ENCODE peak calls at places on chromosomes 12 and 14, in eight cellular contexts. I is AG08396; F is head of caudate nucleus; J is left lung; K is SK-MEL-5; P is activated naive CD4-positive, alpha-beta T cell treated with anti-CD3 and anti-CD28 coated beads, Interleukin-2, amount 10 ng/mL, durations not matched to agents 7 days and 5 days; C is MM.1S; O is EL. U is an unnamed sample.
A peak's percentile ranks its signal among the peaks of the same experiment; 100 is the strongest.

GRCh38 chr12:113299619-113300237 is 35.2 kb downstream of the SLC8B1 start:
- DNase-seq in I (peak; percentile 94), F (peak; percentile 69), J (peak; percentile 91), K (no peak), P (no peak), C (no peak), O (peak; percentile 87), U (peak; percentile 58)

GRCh38 chr14:22505751-22506710 is 83.0 kb downstream of the DAD1 start:
- DNase-seq in I (no peak), F (no peak), J (no peak), K (no peak), P (no peak), C (no peak), O (peak; percentile 3), U (no peak)

GRCh38 chr12:15446798-15447197 is 124.5 kb downstream of the PTPRO start:
- DNase-seq in I (peak; percentile 5), F (no peak), J (no peak), K (no peak), P (no peak), C (no peak), O (no peak), U (no peak)

GRCh38 chr12:29569392-29569791 is 71.9 kb upstream of the OVCH1 start:
- DNase-seq in I (no peak), F (no peak), J (no peak), K (no peak), P (no peak), C (no peak), O (no peak), U (peak; percentile 24)

GRCh38 chr12:17334784-17335183 is 728.8 kb upstream of the LMO3 start:
- DNase-seq in I (no peak), F (no peak), J (no peak), K (no peak), P (no peak), C (no peak), O (no peak), U (no peak)

GRCh38 chr14:84098261-84098660 is 1431.7 kb upstream of the FLRT2 start:
- DNase-seq in I (no peak), F (no peak), J (no peak), K (no peak), P (no peak), C (no peak), O (no peak), U (no peak)

GRCh38 chr12:27293463-27293862 is 39.2 kb upstream of the BMAL2 start:
- DNase-seq in I (peak; percentile 8), F (no peak), J (no peak), K (no peak), P (no peak), C (no peak), O (no peak), U (peak; percentile 62)

GRCh38 chr12:122849352-122850047 is 14.2 kb downstream of the HIP1R start:
- DNase-seq in I (no peak), F (peak; percentile 67), J (no peak), K (no peak), P (no peak), C (no peak), O (no peak), U (no peak)

GRCh38 chr14:66381765-66382164 is 104.4 kb upstream of the CCDC196 start:
- DNase-seq in I (no peak), F (no peak), J (no peak), K (no peak), P (no peak), C (no peak), O (no peak), U (no peak)

GRCh38 chr12:2750185-2750584 is 44.6 kb upstream of the FKBP4 start:
- DNase-seq in I (no peak), F (no peak), J (no peak), K (no peak), P (no peak), C (no peak), O (no peak), U (no peak)

GRCh38 chr12:9091933-9092598 is 23.7 kb downstream of the A2M start:
- DNase-seq in I (no peak), F (no peak), J (no peak), K (no peak), P (no peak), C (no peak), O (no peak), U (no peak)

GRCh38 chr14:61701946-61702345 is 6.6 kb downstream of the HIF1A start:
- DNase-seq in I (no peak), F (no peak), J (no peak), K (no peak), P (no peak), C (no peak), O (no peak), U (no peak)

GRCh38 chr14:83826838-83827237 is 1703.1 kb upstream of the FLRT2 start:
- DNase-seq in I (no peak), F (no peak), J (no peak), K (peak; percentile 70), P (no peak), C (no peak), O (peak; percentile 58), U (no peak)

GRCh38 chr14:91350813-91351507 is 66.7 kb downstream of the CCDC88C start:
- DNase-seq in I (no peak), F (no peak), J (no peak), K (no peak), P (peak; percentile 83), C (peak; percentile 88), O (no peak), U (no peak)

GRCh38 chr14:104753528-104754212 is 723 bp downstream of the SIVA1 start:
- DNase-seq in I (no peak), F (no peak), J (peak; percentile 86), K (no peak), P (peak; percentile 45), C (no peak), O (no peak), U (peak; percentile 17)

GRCh38 chr12:89051065-89051677 is 301.1 kb downstream of the DUSP6 start:
- DNase-seq in I (peak; percentile 56), F (no peak), J (no peak), K (peak; percentile 82), P (peak; percentile 24), C (peak; percentile 64), O (peak; percentile 65), U (peak; percentile 88)

GRCh38 chr12:124481772-124482566 is 85.4 kb downstream of the NCOR2 start:
- DNase-seq in I (no peak), F (no peak), J (peak; percentile 55), K (no peak), P (no peak), C (no peak), O (no peak), U (no peak)

GRCh38 chr12:5377997-5378596 is 53.8 kb upstream of the NTF3 start:
- DNase-seq in I (no peak), F (no peak), J (no peak), K (no peak), P (no peak), C (no peak), O (no peak), U (no peak)

GRCh38 chr12:53056901-53057300 is 7.0 kb downstream of the TNS2 start:
- DNase-seq in I (no peak), F (no peak), J (no peak), K (no peak), P (no peak), C (no peak), O (no peak), U (no peak)

GRCh38 chr12:53623526-53623925 is 2.7 kb downstream of the ATF7 start:
- DNase-seq in I (no peak), F (no peak), J (no peak), K (peak; percentile 42), P (no peak), C (no peak), O (peak; percentile 31), U (peak; percentile 82)

GRCh38 chr12:49750027-49750977 is 8.9 kb downstream of the TMBIM6 start:
- DNase-seq in I (no peak), F (no peak), J (no peak), K (peak; percentile 44), P (peak; percentile 37), C (no peak), O (peak; percentile 70), U (peak; percentile 43)

GRCh38 chr14:61103541-61104339 is 122.7 kb downstream of the SLC38A6 start:
- DNase-seq in I (peak; percentile 89), F (no peak), J (peak; percentile 74), K (peak; percentile 21), P (no peak), C (no peak), O (peak; percentile 98), U (peak; percentile 94)

GRCh38 chr14:33219957-33220356 is 281.3 kb downstream of the NPAS3 start:
- DNase-seq in I (no peak), F (no peak), J (no peak), K (no peak), P (no peak), C (no peak), O (no peak), U (no peak)

GRCh38 chr12:78938341-78939084 is 73.9 kb downstream of the SYT1 start:
- DNase-seq in I (no peak), F (no peak), J (no peak), K (no peak), P (no peak), C (no peak), O (no peak), U (no peak)

GRCh38 chr12:3303410-3304136 is 187.4 kb upstream of the PRMT8 start:
- DNase-seq in I (no peak), F (peak; percentile 60), J (no peak), K (no peak), P (no peak), C (no peak), O (no peak), U (no peak)

GRCh38 chr14:76904100-76904739 is 78.0 kb downstream of the LRRC74A start:
- DNase-seq in I (peak; percentile 85), F (no peak), J (no peak), K (no peak), P (no peak), C (no peak), O (peak; percentile 91), U (no peak)

GRCh38 chr14:91280129-91280528 is 35.6 kb upstream of the GPR68 start:
- DNase-seq in I (no peak), F (no peak), J (no peak), K (no peak), P (no peak), C (no peak), O (no peak), U (no peak)

GRCh38 chr14:104550849-104551728 is 28.5 kb upstream of the C14orf180 start:
- DNase-seq in I (no peak), F (peak; percentile 33), J (peak; percentile 46), K (peak; percentile 29), P (peak; percentile 10), C (no peak), O (no peak), U (no peak)

GRCh38 chr12:47903151-47903611 is 1.6 kb downstream of the VDR start:
- DNase-seq in I (peak; percentile 73), F (no peak), J (no peak), K (no peak), P (no peak), C (peak; percentile 56), O (peak; percentile 68), U (no peak)

GRCh38 chr12:107441906-107442305 is 243.7 kb upstream of the PWP1 start:
- DNase-seq in I (peak; percentile 53), F (no peak), J (no peak), K (peak; percentile 5), P (peak; percentile 21), C (peak; percentile 42), O (peak; percentile 18), U (no peak)

GRCh38 chr12:91640021-91640420 is 457.4 kb upstream of the DCN start:
- DNase-seq in I (no peak), F (no peak), J (no peak), K (no peak), P (no peak), C (no peak), O (no peak), U (no peak)

GRCh38 chr12:80195143-80195726 is 95.9 kb downstream of the OTOGL start:
- DNase-seq in I (peak; percentile 41), F (no peak), J (no peak), K (peak; percentile 80), P (no peak), C (peak; percentile 67), O (peak; percentile 67), U (peak; percentile 79)

GRCh38 chr14:60668431-60669112 is 19.3 kb upstream of the SIX1 start:
- DNase-seq in I (no peak), F (no peak), J (no peak), K (no peak), P (no peak), C (no peak), O (no peak), U (no peak)

U was measured in endothelial cell of umbilical vein.